ENCODE peak calls at places on chromosomes 12 and 14, in four cellular contexts. E is MG63, T is psoas muscle, C is brain microvascular endothelial cell. A is an unnamed sample. For H3K36me3, the result is how much of the 10 kb centered on the place peaks cover.

GRCh38 chr14:100065942-100066574 is 836 bp downstream of the EVL start:
- DNase-seq in E (no peak), T (no peak), C (no peak), A (no peak)

GRCh38 chr12:6554168-6554989 is 1.5 kb downstream of the IFFO1 start:
- DNase-seq in E (peak), T (peak), C (peak), A (peak)

GRCh38 chr12:30447061-30447750 is 248.5 kb downstream of the IPO8 start:
- DNase-seq in E (no peak), T (no peak), C (peak), A (no peak)

GRCh38 chr14:33408291-33408690 is 469.6 kb downstream of the NPAS3 start:
- DNase-seq in E (no peak), T (no peak), C (no peak), A (no peak)

GRCh38 chr14:81309511-81309910 is 88.8 kb upstream of the GTF2A1 start:
- DNase-seq in E (no peak), T (no peak), C (no peak), A (no peak)

GRCh38 chr14:20679907-20680306 is 4.5 kb upstream of the RNASE4 start:
- DNase-seq in E (peak), T (no peak), C (peak), A (no peak)

GRCh38 chr12:67354966-67355365 is 85.8 kb downstream of the CAND1 start:
- DNase-seq in E (no peak), T (no peak), C (no peak), A (peak)

GRCh38 chr14:71322660-71323250 is 415.5 kb downstream of the PCNX1 start:
- DNase-seq in E (no peak), T (no peak), C (peak), A (no peak)

DNA sequence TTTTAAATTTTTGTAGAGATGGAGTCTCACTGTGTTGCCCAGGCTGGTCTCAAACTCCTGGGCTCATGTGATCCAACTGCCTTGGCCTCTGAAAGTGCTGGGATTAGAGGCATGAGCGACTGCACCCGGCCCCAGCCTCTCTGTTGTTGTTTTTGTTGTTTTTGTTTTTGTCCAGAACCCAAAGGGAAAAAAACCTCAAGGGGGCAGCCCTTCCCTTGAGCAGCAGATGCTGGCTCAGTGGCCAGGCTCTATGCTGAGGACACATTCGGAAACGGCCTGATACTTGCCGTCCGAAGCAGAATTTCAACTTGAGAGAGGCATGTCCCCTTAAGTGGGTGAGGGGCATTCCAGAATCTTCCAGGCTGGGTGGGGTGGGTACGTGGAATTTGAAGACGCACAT is 6.7 kb downstream of the MVK start:
- DNase-seq in E (no peak), T (peak), C (no peak), A (no peak)
- H3K36me3 ChIP-seq in E (under half), T (under half), C (under half), A (half or more)

DNA sequence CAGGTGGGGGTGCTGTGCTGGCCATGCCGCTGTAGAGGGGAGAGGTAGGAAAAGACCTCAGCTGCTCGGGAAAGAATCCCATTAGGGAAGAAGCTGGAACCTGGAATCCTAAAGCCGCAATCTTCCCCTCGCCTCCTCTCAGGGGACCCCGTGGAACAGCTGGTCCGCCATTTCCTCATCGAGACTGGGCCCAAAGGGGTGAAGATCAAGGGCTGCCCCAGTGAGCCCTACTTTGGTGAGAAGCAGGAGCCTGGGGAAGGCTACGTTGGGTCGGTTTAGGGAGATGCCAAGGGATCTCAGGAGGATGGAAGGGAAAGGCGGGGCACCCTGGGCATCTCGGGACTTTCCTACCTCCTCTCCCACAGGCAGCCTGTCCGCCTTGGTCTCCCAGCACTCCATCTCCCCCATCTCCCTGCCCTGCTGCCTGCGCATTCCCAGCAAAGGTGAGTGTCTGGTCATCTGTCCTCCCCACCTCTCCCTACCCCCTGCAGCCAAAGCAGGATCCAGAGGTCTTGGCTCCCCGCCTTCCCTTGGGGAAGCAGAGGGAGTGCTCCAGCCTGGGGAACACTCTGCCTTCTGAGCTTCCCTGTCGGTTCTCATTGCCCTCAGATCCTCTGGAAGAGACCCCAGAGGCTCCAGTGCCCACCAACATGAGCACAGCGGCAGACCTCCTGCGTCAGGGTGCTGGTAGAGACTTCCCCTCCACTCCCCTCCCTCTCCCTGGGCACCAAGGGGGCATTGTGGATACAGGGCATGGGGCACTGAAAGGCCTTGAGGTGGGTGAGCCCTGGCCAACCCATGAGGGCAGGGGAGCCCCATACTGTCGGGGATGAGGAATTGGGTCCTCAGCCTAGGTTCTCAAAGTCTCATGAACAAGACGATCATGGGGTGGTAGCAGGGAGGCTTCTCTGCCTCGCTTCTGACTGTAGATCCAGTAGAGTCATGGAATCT is 12.4 kb downstream of the TNS2 start:
- DNase-seq in E (no peak), T (peak), C (no peak), A (no peak)
- H3K36me3 ChIP-seq in E (under half), T (under half), C (half or more), A (under half)

GRCh38 chr12:98678946-98679610 is 34.0 kb downstream of the APAF1 start:
- DNase-seq in E (no peak), T (no peak), C (no peak), A (no peak)
- H3K36me3 ChIP-seq in E (under half), T (under half), C (under half), A (half or more)

GRCh38 chr12:117159674-117160073 is 30.6 kb downstream of the FBXO21 start:
- DNase-seq in E (no peak), T (no peak), C (no peak), A (no peak)
- H3K36me3 ChIP-seq in E (under half), T (under half), C (under half), A (half or more)

DNA sequence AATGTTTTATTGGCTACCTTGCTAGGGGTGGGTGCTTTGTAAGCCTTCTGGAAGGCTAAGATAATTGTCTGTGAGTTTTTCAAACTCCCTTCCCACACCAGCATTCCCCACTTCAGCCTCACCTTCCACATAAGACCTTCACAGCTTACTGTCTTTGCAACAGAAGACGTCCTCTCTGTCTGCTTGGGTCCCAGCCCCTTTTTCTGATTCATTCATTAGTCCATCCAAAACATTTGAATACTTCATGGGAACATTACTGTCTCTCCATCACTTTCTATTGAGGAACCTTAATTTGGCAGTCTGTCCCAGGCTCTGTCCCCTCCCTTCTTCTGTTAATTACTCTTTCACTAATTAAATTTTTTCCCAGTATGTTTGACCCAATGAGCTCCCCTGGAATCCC is 965 bp upstream of the MARCHF9 start:
- DNase-seq in E (no peak), T (no peak), C (no peak), A (no peak)
- H3K36me3 ChIP-seq in E (under half), T (under half), C (under half), A (under half)

DNA sequence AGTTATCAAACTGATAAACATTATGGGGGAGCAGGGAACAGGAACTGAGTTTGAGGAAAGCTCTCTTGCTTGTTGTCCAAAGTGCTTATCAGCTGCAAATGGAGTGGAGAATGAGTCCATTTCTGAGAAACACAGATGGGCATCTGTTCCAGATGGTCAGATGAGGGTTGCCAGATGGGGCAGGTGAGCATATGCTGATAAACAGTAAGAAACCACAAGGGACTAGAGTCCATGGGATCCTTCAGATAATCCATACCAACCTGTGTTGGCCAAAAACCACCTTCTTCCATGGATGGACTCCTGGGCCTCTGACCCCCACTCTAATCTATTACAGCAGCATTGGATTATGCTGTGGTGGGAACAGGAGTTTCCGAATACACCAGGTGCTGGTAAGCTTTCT is 38.3 kb downstream of the GNS start:
- DNase-seq in E (no peak), T (no peak), C (no peak), A (no peak)
- H3K36me3 ChIP-seq in E (under half), T (under half), C (under half), A (under half)

A was measured in SJSA1.